ENCODE peak calls at places on chromosomes 13 and 19, in six cellular contexts. X is breast epithelium, E is Peyer's patch, H is tibial nerve, A is heart left ventricle, Z is HCT116. P is an unnamed sample.
A peak's percentile ranks its signal among the peaks of the same experiment; 100 is the strongest.

GRCh38 chr13:59459972-59460371 is 703.8 kb downstream of the DIAPH3 start:
- DNase-seq in Z (no peak), H (no peak), A (no peak), E (no peak), X (no peak), P (peak; percentile 20)

GRCh38 chr13:30191491-30192100 is 115.8 kb downstream of the KATNAL1 start:
- DNase-seq in H (no peak), A (no peak), X (no peak), E (peak; percentile 51), Z (no peak), P (no peak)

GRCh38 chr19:5571777-5572176 is 4.0 kb upstream of the TINCR start:
- DNase-seq in A (no peak), E (no peak), H (no peak), Z (no peak), X (no peak), P (no peak)

GRCh38 chr19:18710986-18711751 is 27.7 kb downstream of the CRTC1 start:
- DNase-seq in Z (no peak), X (no peak), E (peak; percentile 43), A (no peak), H (peak; percentile 32), P (no peak)

GRCh38 chr19:42276284-42276683 is 7.2 kb downstream of the CIC start:
- DNase-seq in A (no peak), E (no peak), H (no peak), X (no peak), Z (no peak), P (no peak)

GRCh38 chr13:52319876-52320275 is 86.1 kb downstream of the THSD1 start:
- DNase-seq in H (no peak), A (no peak), X (no peak), E (no peak), Z (no peak), P (no peak)

GRCh38 chr13:99575376-99575775 is 74.1 kb downstream of the TM9SF2 start:
- DNase-seq in H (no peak), X (no peak), Z (no peak), A (no peak), E (no peak), P (no peak)

GRCh38 chr13:111969551-111970135 is 97.3 kb upstream of the SOX1 start:
- DNase-seq in H (no peak), E (peak; percentile 25), X (no peak), Z (no peak), A (no peak), P (no peak)

GRCh38 chr13:76764429-76764828 is 121.8 kb downstream of the KCTD12 start:
- DNase-seq in X (no peak), H (peak; percentile 37), A (peak; percentile 78), E (no peak), Z (no peak), P (no peak)

GRCh38 chr19:15025237-15025636 is 24.0 kb upstream of the CASP14 start:
- DNase-seq in E (no peak), H (no peak), Z (no peak), X (peak; percentile 18), A (no peak), P (peak; percentile 21)

GRCh38 chr13:103788061-103788652 is 721.9 kb upstream of the SLC10A2 start:
- DNase-seq in A (no peak), Z (no peak), E (no peak), X (no peak), H (no peak), P (no peak)

GRCh38 chr13:27257233-27257568 is 5.8 kb downstream of the RPL21 start:
- DNase-seq in Z (no peak), A (no peak), X (no peak), H (no peak), E (no peak), P (no peak)

GRCh38 chr13:32022292-32022691 is 9.3 kb upstream of the FRY start:
- DNase-seq in A (peak; percentile 40), E (no peak), X (no peak), H (no peak), Z (no peak), P (no peak)

GRCh38 chr13:30464496-30465351 is 1.0 kb downstream of the HMGB1 start:
- DNase-seq in X (peak; percentile 61), H (peak; percentile 65), E (peak; percentile 87), Z (no peak), A (peak; percentile 87), P (peak; percentile 82)

GRCh38 chr19:1156830-1157615 is 17.0 kb downstream of the SBNO2 start:
- DNase-seq in X (no peak), Z (no peak), E (no peak), H (no peak), A (no peak), P (no peak)

GRCh38 chr13:94435604-94436226 is 43.8 kb downstream of the DCT start:
- DNase-seq in A (no peak), X (no peak), H (no peak), Z (peak; percentile 34), E (no peak), P (peak; percentile 70)

GRCh38 chr19:58218899-58219298 is 9.8 kb upstream of the ZNF544 start:
- DNase-seq in X (no peak), Z (peak; percentile 40), E (no peak), H (no peak), A (no peak), P (peak; percentile 69)

GRCh38 chr13:32471187-32471922 is 43.4 kb upstream of the N4BP2L1 start:
- DNase-seq in E (no peak), Z (no peak), H (no peak), A (peak; percentile 59), X (no peak), P (peak; percentile 88)

GRCh38 chr19:3444695-3445234 is 35.6 kb downstream of the SMIM24 start:
- DNase-seq in Z (no peak), H (no peak), A (no peak), X (no peak), E (no peak), P (no peak)
- TF ChIP-seq POLR2A in Z (no peak), H (no peak), A (no peak), X (no peak), E (no peak), P (no peak)

GRCh38 chr13:41111454-41111853 is 21.1 kb downstream of the KBTBD6 start:
- DNase-seq in X (no peak), Z (no peak), H (no peak), A (no peak), E (no peak), P (no peak)

GRCh38 chr13:41107104-41107571 is 25.5 kb downstream of the KBTBD6 start:
- DNase-seq in Z (no peak), A (no peak), E (no peak), H (no peak), X (no peak), P (no peak)

DNA sequence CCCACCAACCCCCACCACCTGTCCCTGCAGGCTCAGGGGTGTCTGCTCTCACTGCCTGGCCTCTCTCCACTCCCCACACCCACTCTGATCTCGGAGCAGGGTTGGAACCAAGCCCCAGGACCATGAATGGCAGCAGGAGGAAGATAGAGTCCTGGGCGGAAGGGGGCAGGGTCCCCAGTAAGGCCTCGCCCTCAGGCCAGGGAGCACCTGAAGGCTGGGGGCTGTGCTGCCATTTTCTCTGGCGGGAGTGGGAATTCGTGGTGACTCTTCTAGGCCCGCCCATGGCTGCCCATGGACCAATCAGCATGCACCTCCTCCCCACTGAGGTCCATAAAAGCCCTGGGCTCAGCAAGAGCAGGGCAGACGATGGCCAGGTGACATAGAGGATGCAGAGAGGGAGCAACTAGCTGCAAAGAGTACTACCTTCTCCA is 25.0 kb downstream of the KBTBD6 start:
- DNase-seq in Z (no peak), X (no peak), E (no peak), A (no peak), H (no peak), P (no peak)
- TF ChIP-seq POLR2A in Z (no peak), X (no peak), E (no peak), A (no peak), H (no peak), P (no peak)

DNA sequence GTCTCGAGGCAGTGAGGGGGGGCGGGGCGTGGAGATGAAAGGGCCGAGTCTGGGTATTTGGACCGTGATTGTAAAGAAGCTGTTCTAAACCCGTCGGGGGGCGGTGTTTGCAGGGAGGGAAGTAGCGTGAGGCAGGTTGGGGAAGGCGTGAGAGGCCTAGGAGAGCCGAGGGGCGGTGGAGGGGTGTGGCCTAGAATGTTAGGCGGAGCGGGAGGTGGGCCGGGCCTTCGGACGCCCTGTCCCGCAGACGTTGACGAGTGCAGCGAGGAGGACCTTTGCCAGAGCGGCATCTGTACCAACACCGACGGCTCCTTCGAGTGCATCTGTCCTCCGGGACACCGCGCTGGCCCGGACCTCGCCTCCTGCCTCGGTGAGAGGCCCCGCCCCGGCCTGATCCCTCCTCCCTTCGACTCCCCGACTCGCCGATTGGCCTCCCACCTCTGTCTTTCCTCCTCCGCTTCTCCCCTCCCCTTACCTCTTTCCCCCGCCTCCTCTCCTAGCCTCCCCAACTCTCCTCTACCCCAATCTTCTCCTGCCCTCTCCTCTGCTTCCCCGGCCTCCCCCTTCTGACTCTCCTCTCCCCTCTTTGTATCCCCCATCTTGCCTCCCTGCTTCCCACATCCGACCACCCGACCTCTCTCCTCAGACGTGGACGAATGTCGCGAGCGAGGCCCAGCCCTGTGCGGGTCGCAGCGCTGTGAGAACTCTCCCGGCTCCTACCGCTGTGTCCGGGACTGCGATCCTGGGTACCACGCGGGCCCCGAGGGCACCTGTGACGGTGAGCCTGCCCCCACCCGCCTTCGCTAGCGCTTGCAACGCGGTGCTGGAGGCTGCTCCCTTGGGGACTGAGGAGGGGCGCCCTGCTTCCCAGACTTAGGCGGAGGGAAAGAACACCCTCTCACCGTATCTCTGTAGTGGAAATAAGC is 12.8 kb downstream of the LTBP4 start:
- DNase-seq in A (peak; percentile 79), H (peak; percentile 85), E (peak; percentile 96), X (peak; percentile 84), Z (peak; percentile 89), P (peak; percentile 82)
- TF ChIP-seq POLR2A in A (no peak), H (no peak), E (peak; percentile 88), X (no peak), Z (no peak), P (peak; percentile 67)

GRCh38 chr19:35128398-35129057 is 6.3 kb downstream of the LGI4 start:
- DNase-seq in X (no peak), H (no peak), A (no peak), E (no peak), Z (no peak), P (no peak)

GRCh38 chr19:35125746-35126623 is 8.9 kb downstream of the LGI4 start:
- DNase-seq in X (no peak), A (no peak), E (peak; percentile 55), H (no peak), Z (no peak), P (no peak)

GRCh38 chr19:35125270-35125717 is 9.6 kb downstream of the LGI4 start:
- DNase-seq in E (peak; percentile 63), Z (no peak), A (no peak), H (no peak), X (no peak), P (no peak)

GRCh38 chr19:35126624-35126959 is 8.3 kb downstream of the LGI4 start:
- DNase-seq in X (no peak), A (no peak), H (no peak), E (no peak), Z (no peak), P (no peak)

GRCh38 chr19:35127871-35128270 is 7.0 kb downstream of the LGI4 start:
- DNase-seq in H (no peak), X (no peak), E (no peak), A (no peak), Z (no peak), P (no peak)
- TF ChIP-seq POLR2A in H (no peak), X (no peak), E (no peak), A (no peak), Z (no peak), P (no peak)

P was measured in erythroblast.